ENCODE peak calls at places on chromosomes 6 and 20, in nine cellular contexts. One of them, this sample, is unnamed.

GRCh38 chr6:33192671-33193602 is 670 bp upstream of the COL11A2 start:
- DNase-seq in activated gamma-delta T cell treated with Interleukin-2 at 50 U/mL for 16 hours: peak; percentile 34
- DNase-seq in A172: no peak
- DNase-seq in nucleus accumbens: peak; percentile 49
- DNase-seq in activated naive CD4-positive, alpha-beta T cell treated with Interleukin-2 at 50 U/mL for 16 hours: peak; percentile 27
- DNase-seq in amniotic stem cell: no peak
- DNase-seq in HTR-8/SVneo: no peak
- DNase-seq in GM04503: no peak
- DNase-seq in CD8-positive, alpha-beta T cell: no peak
- DNase-seq in this sample: no peak

GRCh38 chr20:60869626-60870025 is 382.4 kb upstream of the CDH4 start:
- DNase-seq in activated gamma-delta T cell treated with Interleukin-2 at 50 U/mL for 16 hours: no peak
- DNase-seq in nucleus accumbens: no peak
- DNase-seq in HTR-8/SVneo: no peak
- DNase-seq in A172: no peak
- DNase-seq in CD8-positive, alpha-beta T cell: no peak
- DNase-seq in amniotic stem cell: no peak
- DNase-seq in GM04503: no peak
- DNase-seq in activated naive CD4-positive, alpha-beta T cell treated with Interleukin-2 at 50 U/mL for 16 hours: no peak
- DNase-seq in this sample: no peak

GRCh38 chr6:45156075-45156474 is 172.1 kb upstream of the RUNX2 start:
- DNase-seq in CD8-positive, alpha-beta T cell: no peak
- DNase-seq in nucleus accumbens: no peak
- DNase-seq in HTR-8/SVneo: no peak
- DNase-seq in A172: no peak
- DNase-seq in activated naive CD4-positive, alpha-beta T cell treated with Interleukin-2 at 50 U/mL for 16 hours: no peak
- DNase-seq in amniotic stem cell: no peak
- DNase-seq in activated gamma-delta T cell treated with Interleukin-2 at 50 U/mL for 16 hours: no peak
- DNase-seq in GM04503: no peak
- DNase-seq in this sample: no peak

GRCh38 chr20:43925786-43926185 is 11.1 kb downstream of the TOX2 start:
- DNase-seq in amniotic stem cell: peak; percentile 21
- DNase-seq in activated gamma-delta T cell treated with Interleukin-2 at 50 U/mL for 16 hours: peak; percentile 34
- DNase-seq in activated naive CD4-positive, alpha-beta T cell treated with Interleukin-2 at 50 U/mL for 16 hours: no peak
- DNase-seq in nucleus accumbens: no peak
- DNase-seq in CD8-positive, alpha-beta T cell: no peak
- DNase-seq in A172: peak; percentile 54
- DNase-seq in HTR-8/SVneo: peak; percentile 80
- DNase-seq in GM04503: no peak
- DNase-seq in this sample: no peak

GRCh38 chr20:37228656-37229055 is 33.0 kb downstream of the GHRH start:
- DNase-seq in GM04503: no peak
- DNase-seq in CD8-positive, alpha-beta T cell: no peak
- DNase-seq in amniotic stem cell: no peak
- DNase-seq in activated naive CD4-positive, alpha-beta T cell treated with Interleukin-2 at 50 U/mL for 16 hours: no peak
- DNase-seq in activated gamma-delta T cell treated with Interleukin-2 at 50 U/mL for 16 hours: no peak
- DNase-seq in A172: no peak
- DNase-seq in HTR-8/SVneo: no peak
- DNase-seq in nucleus accumbens: no peak
- DNase-seq in this sample: no peak

GRCh38 chr6:4355241-4355640 is 219.9 kb upstream of the ECI2 start:
- DNase-seq in A172: peak; percentile 94
- DNase-seq in GM04503: no peak
- DNase-seq in nucleus accumbens: no peak
- DNase-seq in amniotic stem cell: peak; percentile 62
- DNase-seq in CD8-positive, alpha-beta T cell: no peak
- DNase-seq in activated gamma-delta T cell treated with Interleukin-2 at 50 U/mL for 16 hours: no peak
- DNase-seq in activated naive CD4-positive, alpha-beta T cell treated with Interleukin-2 at 50 U/mL for 16 hours: no peak
- DNase-seq in HTR-8/SVneo: peak; percentile 71
- DNase-seq in this sample: no peak

GRCh38 chr20:35252037-35252461 is 25.6 kb downstream of the MMP24 start:
- DNase-seq in activated gamma-delta T cell treated with Interleukin-2 at 50 U/mL for 16 hours: peak; percentile 64
- DNase-seq in activated naive CD4-positive, alpha-beta T cell treated with Interleukin-2 at 50 U/mL for 16 hours: peak; percentile 16
- DNase-seq in CD8-positive, alpha-beta T cell: peak; percentile 21
- DNase-seq in amniotic stem cell: no peak
- DNase-seq in HTR-8/SVneo: no peak
- DNase-seq in A172: no peak
- DNase-seq in nucleus accumbens: no peak
- DNase-seq in GM04503: no peak
- DNase-seq in this sample: no peak

GRCh38 chr20:49448917-49449316 is 33.6 kb downstream of the KCNB1 start:
- DNase-seq in GM04503: no peak
- DNase-seq in amniotic stem cell: no peak
- DNase-seq in activated gamma-delta T cell treated with Interleukin-2 at 50 U/mL for 16 hours: no peak
- DNase-seq in HTR-8/SVneo: no peak
- DNase-seq in activated naive CD4-positive, alpha-beta T cell treated with Interleukin-2 at 50 U/mL for 16 hours: no peak
- DNase-seq in CD8-positive, alpha-beta T cell: no peak
- DNase-seq in A172: no peak
- DNase-seq in nucleus accumbens: no peak
- DNase-seq in this sample: no peak

GRCh38 chr6:5710516-5710915 is 296.2 kb downstream of the NRN1 start:
- DNase-seq in CD8-positive, alpha-beta T cell: no peak
- DNase-seq in amniotic stem cell: no peak
- DNase-seq in HTR-8/SVneo: no peak
- DNase-seq in A172: no peak
- DNase-seq in nucleus accumbens: no peak
- DNase-seq in GM04503: no peak
- DNase-seq in activated gamma-delta T cell treated with Interleukin-2 at 50 U/mL for 16 hours: no peak
- DNase-seq in activated naive CD4-positive, alpha-beta T cell treated with Interleukin-2 at 50 U/mL for 16 hours: no peak
- DNase-seq in this sample: no peak

GRCh38 chr20:39152126-39152525 is 190.0 kb downstream of the DHX35 start:
- DNase-seq in CD8-positive, alpha-beta T cell: no peak
- DNase-seq in A172: no peak
- DNase-seq in HTR-8/SVneo: no peak
- DNase-seq in activated naive CD4-positive, alpha-beta T cell treated with Interleukin-2 at 50 U/mL for 16 hours: no peak
- DNase-seq in nucleus accumbens: no peak
- DNase-seq in activated gamma-delta T cell treated with Interleukin-2 at 50 U/mL for 16 hours: no peak
- DNase-seq in GM04503: no peak
- DNase-seq in amniotic stem cell: no peak
- DNase-seq in this sample: no peak

GRCh38 chr6:149861603-149862423 is 2.3 kb downstream of the LRP11 start:
- DNase-seq in activated gamma-delta T cell treated with Interleukin-2 at 50 U/mL for 16 hours: no peak
- DNase-seq in CD8-positive, alpha-beta T cell: no peak
- DNase-seq in HTR-8/SVneo: no peak
- DNase-seq in activated naive CD4-positive, alpha-beta T cell treated with Interleukin-2 at 50 U/mL for 16 hours: no peak
- DNase-seq in nucleus accumbens: no peak
- DNase-seq in amniotic stem cell: no peak
- DNase-seq in A172: no peak
- DNase-seq in GM04503: no peak
- DNase-seq in this sample: no peak

GRCh38 chr6:112296122-112296521 is 41.8 kb upstream of the LAMA4 start:
- DNase-seq in GM04503: no peak
- DNase-seq in nucleus accumbens: no peak
- DNase-seq in A172: peak; percentile 33
- DNase-seq in CD8-positive, alpha-beta T cell: no peak
- DNase-seq in HTR-8/SVneo: peak; percentile 40
- DNase-seq in amniotic stem cell: peak; percentile 41
- DNase-seq in activated naive CD4-positive, alpha-beta T cell treated with Interleukin-2 at 50 U/mL for 16 hours: no peak
- DNase-seq in activated gamma-delta T cell treated with Interleukin-2 at 50 U/mL for 16 hours: no peak
- DNase-seq in this sample: no peak

GRCh38 chr6:122432816-122433215 is 33.4 kb downstream of the HSF2 start:
- DNase-seq in CD8-positive, alpha-beta T cell: no peak
- DNase-seq in activated naive CD4-positive, alpha-beta T cell treated with Interleukin-2 at 50 U/mL for 16 hours: no peak
- DNase-seq in A172: no peak
- DNase-seq in HTR-8/SVneo: no peak
- DNase-seq in GM04503: no peak
- DNase-seq in activated gamma-delta T cell treated with Interleukin-2 at 50 U/mL for 16 hours: no peak
- DNase-seq in nucleus accumbens: no peak
- DNase-seq in amniotic stem cell: no peak
- DNase-seq in this sample: no peak

GRCh38 chr20:53581444-53582311 is 12.0 kb downstream of the ZNF217 start:
- DNase-seq in CD8-positive, alpha-beta T cell: no peak
- DNase-seq in HTR-8/SVneo: no peak
- DNase-seq in activated gamma-delta T cell treated with Interleukin-2 at 50 U/mL for 16 hours: no peak
- DNase-seq in amniotic stem cell: no peak
- DNase-seq in GM04503: no peak
- DNase-seq in activated naive CD4-positive, alpha-beta T cell treated with Interleukin-2 at 50 U/mL for 16 hours: peak; percentile 28
- DNase-seq in A172: no peak
- DNase-seq in nucleus accumbens: no peak
- DNase-seq in this sample: no peak

GRCh38 chr6:168071620-168072019 is 7.4 kb downstream of the FRMD1 start:
- DNase-seq in HTR-8/SVneo: no peak
- DNase-seq in CD8-positive, alpha-beta T cell: no peak
- DNase-seq in nucleus accumbens: no peak
- DNase-seq in activated naive CD4-positive, alpha-beta T cell treated with Interleukin-2 at 50 U/mL for 16 hours: no peak
- DNase-seq in amniotic stem cell: no peak
- DNase-seq in activated gamma-delta T cell treated with Interleukin-2 at 50 U/mL for 16 hours: no peak
- DNase-seq in GM04503: no peak
- DNase-seq in A172: no peak
- DNase-seq in this sample: no peak

GRCh38 chr6:31180500-31180899 is 10.0 kb upstream of the POU5F1 start:
- DNase-seq in activated naive CD4-positive, alpha-beta T cell treated with Interleukin-2 at 50 U/mL for 16 hours: peak; percentile 80
- DNase-seq in CD8-positive, alpha-beta T cell: peak; percentile 43
- DNase-seq in activated gamma-delta T cell treated with Interleukin-2 at 50 U/mL for 16 hours: peak; percentile 49
- DNase-seq in A172: peak; percentile 66
- DNase-seq in amniotic stem cell: no peak
- DNase-seq in GM04503: peak; percentile 28
- DNase-seq in HTR-8/SVneo: no peak
- DNase-seq in nucleus accumbens: no peak
- DNase-seq in this sample: peak; percentile 24

GRCh38 chr20:64111841-64112641 is 4.7 kb upstream of the NPBWR2 start:
- DNase-seq in HTR-8/SVneo: no peak
- DNase-seq in A172: no peak
- DNase-seq in activated gamma-delta T cell treated with Interleukin-2 at 50 U/mL for 16 hours: no peak
- DNase-seq in GM04503: no peak
- DNase-seq in activated naive CD4-positive, alpha-beta T cell treated with Interleukin-2 at 50 U/mL for 16 hours: no peak
- DNase-seq in nucleus accumbens: no peak
- DNase-seq in amniotic stem cell: no peak
- DNase-seq in CD8-positive, alpha-beta T cell: no peak
- DNase-seq in this sample: no peak

GRCh38 chr6:20907486-20908071 is 373.3 kb downstream of the CDKAL1 start:
- DNase-seq in CD8-positive, alpha-beta T cell: no peak
- DNase-seq in activated naive CD4-positive, alpha-beta T cell treated with Interleukin-2 at 50 U/mL for 16 hours: no peak
- DNase-seq in HTR-8/SVneo: no peak
- DNase-seq in amniotic stem cell: no peak
- DNase-seq in A172: no peak
- DNase-seq in GM04503: no peak
- DNase-seq in nucleus accumbens: no peak
- DNase-seq in activated gamma-delta T cell treated with Interleukin-2 at 50 U/mL for 16 hours: no peak
- DNase-seq in this sample: no peak

GRCh38 chr6:134253681-134254080 is 64.2 kb downstream of the SGK1 start:
- DNase-seq in amniotic stem cell: peak; percentile 73
- DNase-seq in activated gamma-delta T cell treated with Interleukin-2 at 50 U/mL for 16 hours: no peak
- DNase-seq in CD8-positive, alpha-beta T cell: no peak
- DNase-seq in nucleus accumbens: no peak
- DNase-seq in A172: peak; percentile 35
- DNase-seq in HTR-8/SVneo: no peak
- DNase-seq in activated naive CD4-positive, alpha-beta T cell treated with Interleukin-2 at 50 U/mL for 16 hours: no peak
- DNase-seq in GM04503: peak; percentile 84
- DNase-seq in this sample: peak; percentile 88

GRCh38 chr6:37483917-37484785 is 15.5 kb downstream of the CCDC167 start:
- DNase-seq in activated naive CD4-positive, alpha-beta T cell treated with Interleukin-2 at 50 U/mL for 16 hours: peak; percentile 77
- DNase-seq in GM04503: no peak
- DNase-seq in activated gamma-delta T cell treated with Interleukin-2 at 50 U/mL for 16 hours: peak; percentile 74
- DNase-seq in CD8-positive, alpha-beta T cell: peak; percentile 67
- DNase-seq in A172: peak; percentile 22
- DNase-seq in amniotic stem cell: peak; percentile 5
- DNase-seq in HTR-8/SVneo: peak; percentile 73
- DNase-seq in nucleus accumbens: peak; percentile 18
- DNase-seq in this sample: no peak

GRCh38 chr20:19367591-19367990 is 155.1 kb downstream of the SLC24A3 start:
- DNase-seq in amniotic stem cell: no peak
- DNase-seq in activated naive CD4-positive, alpha-beta T cell treated with Interleukin-2 at 50 U/mL for 16 hours: no peak
- DNase-seq in HTR-8/SVneo: no peak
- DNase-seq in A172: no peak
- DNase-seq in activated gamma-delta T cell treated with Interleukin-2 at 50 U/mL for 16 hours: no peak
- DNase-seq in GM04503: no peak
- DNase-seq in nucleus accumbens: no peak
- DNase-seq in CD8-positive, alpha-beta T cell: no peak
- DNase-seq in this sample: no peak

GRCh38 chr6:165243801-165244200 is 65.6 kb downstream of the C6orf118 start:
- DNase-seq in HTR-8/SVneo: no peak
- DNase-seq in GM04503: no peak
- DNase-seq in A172: no peak
- DNase-seq in CD8-positive, alpha-beta T cell: no peak
- DNase-seq in amniotic stem cell: no peak
- DNase-seq in nucleus accumbens: no peak
- DNase-seq in activated naive CD4-positive, alpha-beta T cell treated with Interleukin-2 at 50 U/mL for 16 hours: no peak
- DNase-seq in activated gamma-delta T cell treated with Interleukin-2 at 50 U/mL for 16 hours: no peak
- DNase-seq in this sample: no peak

GRCh38 chr20:1700990-1701389 is 43.4 kb upstream of the SIRPG start:
- DNase-seq in HTR-8/SVneo: no peak
- DNase-seq in activated naive CD4-positive, alpha-beta T cell treated with Interleukin-2 at 50 U/mL for 16 hours: no peak
- DNase-seq in A172: no peak
- DNase-seq in CD8-positive, alpha-beta T cell: no peak
- DNase-seq in amniotic stem cell: no peak
- DNase-seq in GM04503: no peak
- DNase-seq in nucleus accumbens: no peak
- DNase-seq in activated gamma-delta T cell treated with Interleukin-2 at 50 U/mL for 16 hours: no peak
- DNase-seq in this sample: no peak

GRCh38 chr6:26312096-26312463 is 52.9 kb upstream of the BTN3A2 start:
- DNase-seq in nucleus accumbens: no peak
- DNase-seq in GM04503: no peak
- DNase-seq in activated gamma-delta T cell treated with Interleukin-2 at 50 U/mL for 16 hours: no peak
- DNase-seq in CD8-positive, alpha-beta T cell: no peak
- DNase-seq in amniotic stem cell: no peak
- DNase-seq in HTR-8/SVneo: no peak
- DNase-seq in activated naive CD4-positive, alpha-beta T cell treated with Interleukin-2 at 50 U/mL for 16 hours: no peak
- DNase-seq in A172: no peak
- DNase-seq in this sample: no peak

GRCh38 chr6:128882560-128882959 is 378 bp upstream of the LAMA2 start:
- DNase-seq in amniotic stem cell: no peak
- DNase-seq in nucleus accumbens: no peak
- DNase-seq in A172: peak; percentile 16
- DNase-seq in activated gamma-delta T cell treated with Interleukin-2 at 50 U/mL for 16 hours: no peak
- DNase-seq in activated naive CD4-positive, alpha-beta T cell treated with Interleukin-2 at 50 U/mL for 16 hours: no peak
- DNase-seq in HTR-8/SVneo: no peak
- DNase-seq in CD8-positive, alpha-beta T cell: no peak
- DNase-seq in GM04503: no peak
- DNase-seq in this sample: no peak

GRCh38 chr20:37680420-37680819 is 13.4 kb upstream of the CTNNBL1 start:
- DNase-seq in activated gamma-delta T cell treated with Interleukin-2 at 50 U/mL for 16 hours: no peak
- DNase-seq in activated naive CD4-positive, alpha-beta T cell treated with Interleukin-2 at 50 U/mL for 16 hours: no peak
- DNase-seq in A172: peak; percentile 11
- DNase-seq in CD8-positive, alpha-beta T cell: no peak
- DNase-seq in HTR-8/SVneo: no peak
- DNase-seq in amniotic stem cell: no peak
- DNase-seq in GM04503: no peak
- DNase-seq in nucleus accumbens: no peak
- DNase-seq in this sample: no peak

GRCh38 chr6:109453594-109454482 is 1.7 kb downstream of the MICAL1 start:
- DNase-seq in activated naive CD4-positive, alpha-beta T cell treated with Interleukin-2 at 50 U/mL for 16 hours: no peak
- DNase-seq in HTR-8/SVneo: no peak
- DNase-seq in CD8-positive, alpha-beta T cell: no peak
- DNase-seq in amniotic stem cell: no peak
- DNase-seq in nucleus accumbens: no peak
- DNase-seq in activated gamma-delta T cell treated with Interleukin-2 at 50 U/mL for 16 hours: no peak
- DNase-seq in GM04503: no peak
- DNase-seq in A172: peak; percentile 4
- DNase-seq in this sample: no peak

GRCh38 chr6:18323935-18324707 is 59.8 kb upstream of the DEK start:
- DNase-seq in nucleus accumbens: no peak
- DNase-seq in activated gamma-delta T cell treated with Interleukin-2 at 50 U/mL for 16 hours: no peak
- DNase-seq in A172: peak; percentile 48
- DNase-seq in CD8-positive, alpha-beta T cell: no peak
- DNase-seq in GM04503: no peak
- DNase-seq in amniotic stem cell: peak; percentile 75
- DNase-seq in activated naive CD4-positive, alpha-beta T cell treated with Interleukin-2 at 50 U/mL for 16 hours: no peak
- DNase-seq in HTR-8/SVneo: peak; percentile 63
- DNase-seq in this sample: no peak

GRCh38 chr6:158958504-158959386 is 41.3 kb downstream of the RSPH3 start:
- DNase-seq in activated naive CD4-positive, alpha-beta T cell treated with Interleukin-2 at 50 U/mL for 16 hours: peak; percentile 15
- DNase-seq in A172: no peak
- DNase-seq in GM04503: no peak
- DNase-seq in nucleus accumbens: no peak
- DNase-seq in CD8-positive, alpha-beta T cell: no peak
- DNase-seq in HTR-8/SVneo: no peak
- DNase-seq in amniotic stem cell: no peak
- DNase-seq in activated gamma-delta T cell treated with Interleukin-2 at 50 U/mL for 16 hours: no peak
- DNase-seq in this sample: no peak

GRCh38 chr6:25889877-25890853 is 16.1 kb upstream of the SLC17A3 start:
- DNase-seq in activated naive CD4-positive, alpha-beta T cell treated with Interleukin-2 at 50 U/mL for 16 hours: no peak
- DNase-seq in amniotic stem cell: no peak
- DNase-seq in HTR-8/SVneo: peak; percentile 47
- DNase-seq in GM04503: peak; percentile 12
- DNase-seq in A172: peak; percentile 45
- DNase-seq in nucleus accumbens: no peak
- DNase-seq in activated gamma-delta T cell treated with Interleukin-2 at 50 U/mL for 16 hours: no peak
- DNase-seq in CD8-positive, alpha-beta T cell: no peak
- DNase-seq in this sample: no peak

GRCh38 chr6:38144365-38144764 is 324.8 kb downstream of the ZFAND3 start:
- DNase-seq in nucleus accumbens: no peak
- DNase-seq in amniotic stem cell: no peak
- DNase-seq in HTR-8/SVneo: no peak
- DNase-seq in GM04503: no peak
- DNase-seq in activated gamma-delta T cell treated with Interleukin-2 at 50 U/mL for 16 hours: no peak
- DNase-seq in activated naive CD4-positive, alpha-beta T cell treated with Interleukin-2 at 50 U/mL for 16 hours: no peak
- DNase-seq in A172: no peak
- DNase-seq in CD8-positive, alpha-beta T cell: no peak
- DNase-seq in this sample: no peak

This sample was measured in AG09319.